ENCODE peak calls at places on chromosome 5, in four cellular contexts. K, M, R and A are unnamed samples.

GRCh38 chr5:76801159-76801802 is 17.5 kb upstream of the F2RL1 start:
- DNase-seq in K (no peak), M (no peak), R (no peak), A (no peak)

GRCh38 chr5:180769821-180770220 is 30.0 kb upstream of the OR2Y1 start:
- DNase-seq in K (no peak), M (no peak), R (no peak), A (peak)

GRCh38 chr5:172554562-172554961 is 86.5 kb upstream of the NEURL1B start:
- DNase-seq in K (no peak), M (no peak), R (no peak), A (no peak)

GRCh38 chr5:78903936-78904335 is 81.2 kb downstream of the ARSB start:
- DNase-seq in K (no peak), M (no peak), R (no peak), A (no peak)

GRCh38 chr5:61228691-61229280 is 66.5 kb upstream of the SMIM15 start:
- DNase-seq in K (no peak), M (no peak), R (no peak), A (no peak)

GRCh38 chr5:59655693-59656309 is 237.7 kb downstream of the PDE4D start:
- DNase-seq in K (no peak), M (no peak), R (no peak), A (no peak)

GRCh38 chr5:177607115-177607451 is 7.2 kb downstream of the B4GALT7 start:
- DNase-seq in K (no peak), M (no peak), R (no peak), A (no peak)

GRCh38 chr5:74556631-74557595 is 83.6 kb downstream of the ENC1 start:
- DNase-seq in K (no peak), M (no peak), R (no peak), A (no peak)

GRCh38 chr5:77181173-77181572 is 29.3 kb upstream of the PDE8B start:
- DNase-seq in K (no peak), M (no peak), R (no peak), A (no peak)

GRCh38 chr5:151068571-151069197 is 12.2 kb downstream of the TNIP1 start:
- DNase-seq in K (no peak), M (no peak), R (no peak), A (no peak)

GRCh38 chr5:173802670-173803165 is 85.4 kb upstream of the CPEB4 start:
- DNase-seq in K (no peak), M (no peak), R (no peak), A (peak)

GRCh38 chr5:176296-176823 is 14.9 kb upstream of the LRRC14B start:
- DNase-seq in K (no peak), M (no peak), R (no peak), A (no peak)

GRCh38 chr5:602466-603035 is 9.6 kb upstream of the CEP72 start:
- DNase-seq in K (no peak), M (no peak), R (no peak), A (no peak)

GRCh38 chr5:35133186-35133585 is 85.4 kb upstream of the AGXT2 start:
- DNase-seq in K (no peak), M (no peak), R (no peak), A (no peak)

GRCh38 chr5:103646698-103647614 is 84.4 kb upstream of the NUDT12 start:
- DNase-seq in K (no peak), M (peak), R (no peak), A (no peak)

GRCh38 chr5:96569332-96569731 is 92.8 kb upstream of the CAST start:
- DNase-seq in K (no peak), M (no peak), R (no peak), A (no peak)

GRCh38 chr5:10513501-10514442 is 50.1 kb upstream of the ANKRD33B start:
- DNase-seq in K (no peak), M (peak), R (no peak), A (no peak)

GRCh38 chr5:17359451-17359965 is 138.5 kb upstream of the TAF11L2 start:
- DNase-seq in K (no peak), M (no peak), R (no peak), A (no peak)

GRCh38 chr5:179623906-179624741 is 653 bp upstream of the HNRNPH1 start:
- DNase-seq in K (peak), M (no peak), R (no peak), A (peak)

GRCh38 chr5:144947019-144947418 is 776.3 kb downstream of the KCTD16 start:
- DNase-seq in K (no peak), M (no peak), R (no peak), A (no peak)

DNA sequence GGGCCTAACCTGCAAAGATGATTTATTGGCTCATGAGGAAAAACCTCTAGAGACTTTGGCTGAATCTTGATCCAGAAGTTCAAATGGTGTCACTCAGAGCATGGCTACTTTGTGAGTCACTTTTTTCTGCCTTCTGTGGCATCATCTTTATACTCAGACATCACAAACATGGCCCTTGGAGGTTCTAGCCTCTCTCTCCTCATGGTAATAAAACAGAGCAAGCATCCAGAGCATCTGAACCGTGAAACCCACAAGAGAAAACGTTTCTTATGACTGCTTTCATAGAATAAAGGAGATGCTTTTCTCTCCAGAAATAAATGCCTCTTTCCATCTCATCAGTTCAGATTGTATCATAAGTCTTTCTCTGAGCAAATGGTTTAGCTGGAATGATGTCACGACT is 780.3 kb downstream of the KCTD16 start:
- DNase-seq in K (no peak), M (no peak), R (no peak), A (no peak)
- TF ChIP-seq KDM1A in K (no peak), M (no peak), R (no peak), A (no peak)

GRCh38 chr5:145347026-145347616 is 488.0 kb downstream of the PRELID2 start:
- DNase-seq in K (no peak), M (no peak), R (no peak), A (peak)
- TF ChIP-seq ZNF274 in K (no peak), M (no peak), R (no peak), A (no peak)

GRCh38 chr5:71810456-71811181 is 91.5 kb downstream of the CARTPT start:
- DNase-seq in K (no peak), M (no peak), R (no peak), A (no peak)
- TF ChIP-seq JUND in K (no peak), M (no peak), R (no peak), A (no peak)

DNA sequence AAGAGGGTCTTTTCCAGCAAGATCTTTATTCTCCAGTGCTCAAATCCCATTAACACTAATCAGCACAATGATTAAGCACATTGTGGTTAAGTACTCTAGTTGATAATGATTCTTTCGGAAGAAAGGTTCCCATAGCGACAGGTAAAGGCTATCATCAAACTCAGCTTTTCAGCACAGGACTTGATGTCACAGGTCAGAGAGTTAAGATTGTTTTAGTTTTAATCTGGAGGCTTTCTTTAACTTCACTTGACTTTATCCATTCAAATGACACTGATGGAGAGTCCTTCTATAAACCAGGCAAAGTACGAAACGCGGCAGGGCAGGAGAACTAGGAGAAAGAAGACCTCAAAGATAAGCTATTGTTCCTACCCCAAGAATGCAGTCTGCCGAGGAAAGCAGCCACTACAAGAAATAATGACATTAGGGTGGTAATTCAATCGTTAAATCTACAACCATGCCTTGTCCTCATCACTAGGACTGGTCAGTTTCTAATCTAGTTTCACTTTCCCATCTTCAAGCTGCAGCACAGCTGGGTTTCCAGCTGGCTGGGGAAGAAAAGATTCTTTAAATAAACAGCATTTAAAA is 4.6 kb downstream of the NRG2 start:
- DNase-seq in K (no peak), M (no peak), R (no peak), A (no peak)
- TF ChIP-seq KDM1A in K (no peak), M (no peak), R (no peak), A (no peak)

GRCh38 chr5:116507051-116507537 is 67.5 kb downstream of the SEMA6A start:
- DNase-seq in K (no peak), M (no peak), R (no peak), A (no peak)
- TF ChIP-seq ZNF274 in K (no peak), M (no peak), R (no peak), A (no peak)

GRCh38 chr5:138503487-138504270 is 38.4 kb downstream of the EGR1 start:
- DNase-seq in K (peak), M (no peak), R (peak), A (peak)
- TF ChIP-seq JUND in K (peak), M (no peak), R (no peak), A (no peak)

DNA sequence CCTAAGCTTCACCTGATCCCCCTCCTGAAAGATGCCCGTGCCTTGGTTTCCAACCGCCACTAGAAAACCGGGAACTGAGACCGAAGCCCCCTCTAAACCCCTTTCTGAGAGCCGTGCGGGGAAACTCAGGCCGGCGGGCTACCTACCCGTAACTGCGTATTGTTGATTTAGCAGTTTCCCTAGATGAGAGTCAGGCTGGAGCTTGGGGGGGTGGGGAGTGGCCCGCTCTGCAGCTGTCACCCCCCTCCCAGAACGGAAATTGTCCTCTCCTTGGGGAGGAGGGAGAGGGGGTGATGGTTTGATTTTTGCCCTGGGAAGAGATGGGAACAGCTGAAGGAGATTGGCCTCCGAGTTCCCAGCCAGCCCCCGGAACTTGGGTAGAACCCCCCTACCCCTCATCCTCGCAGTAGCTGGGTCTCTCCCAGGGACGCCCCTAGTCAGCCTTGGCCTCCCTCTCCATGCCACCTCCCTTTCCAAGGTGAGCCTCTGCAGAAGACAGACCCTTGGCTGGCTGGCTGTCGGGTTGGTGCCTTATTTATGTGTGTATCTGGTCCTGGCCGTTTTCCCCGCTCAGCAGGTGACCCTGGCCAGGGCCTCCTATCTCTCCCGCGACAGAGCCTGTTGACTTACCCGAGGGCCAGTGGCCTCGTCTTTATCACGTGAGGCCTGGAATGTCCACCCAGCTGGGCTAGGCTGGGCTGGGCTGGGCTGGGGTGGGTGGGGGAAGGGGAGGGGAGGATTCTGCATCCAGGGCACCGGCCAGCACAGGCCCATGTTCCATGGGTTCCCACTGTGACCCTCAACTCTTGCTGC is 2.7 kb downstream of the CXXC5 start:
- DNase-seq in K (peak), M (no peak), R (no peak), A (peak)
- TF ChIP-seq KDM1A in K (no peak), M (no peak), R (no peak), A (no peak)

GRCh38 chr5:141382469-141383294 is at the start of gene PCDHGA7:
- DNase-seq in K (peak), M (no peak), R (no peak), A (no peak)
- TF ChIP-seq ZNF274 in K (no peak), M (no peak), R (no peak), A (no peak)

DNA sequence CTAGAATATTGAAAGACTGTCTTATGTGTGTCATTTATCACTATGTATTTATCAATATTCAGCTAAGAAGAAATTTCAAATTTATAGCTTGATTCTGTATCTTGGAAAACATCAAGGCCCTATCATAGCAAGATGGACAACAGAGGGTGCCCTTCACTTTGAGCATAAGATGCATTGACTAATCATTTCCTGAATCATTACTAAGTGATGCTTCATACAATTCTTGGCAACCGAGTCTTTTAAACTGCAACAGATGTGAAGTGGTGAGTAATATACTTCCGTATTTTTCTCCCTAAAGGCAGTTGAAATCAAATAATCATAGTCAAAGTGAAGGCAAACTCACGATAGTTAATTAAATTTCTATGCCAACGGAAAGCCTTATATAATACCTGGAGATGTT is 318.6 kb upstream of the RGMB start:
- DNase-seq in K (no peak), M (no peak), R (no peak), A (no peak)
- TF ChIP-seq JUND in K (no peak), M (no peak), R (no peak), A (no peak)